ENCODE peak calls at places on chromosome 3, in six cellular contexts. One of them, this sample, is unnamed.
A peak's percentile ranks its signal among the peaks of the same experiment; 100 is the strongest.

GRCh38 chr3:107977571-107977970 is 113.3 kb downstream of the CD47 start:
- DNase-seq in spleen: no peak
- DNase-seq in adrenal gland: no peak
- DNase-seq in H54: no peak
- DNase-seq in uterus: no peak
- DNase-seq in HepG2: no peak
- DNase-seq in this sample: no peak

GRCh38 chr3:102224171-102224570 is 210.6 kb upstream of the ZPLD1 start:
- DNase-seq in spleen: no peak
- DNase-seq in adrenal gland: no peak
- DNase-seq in H54: no peak
- DNase-seq in uterus: peak; percentile 23
- DNase-seq in HepG2: peak; percentile 12
- DNase-seq in this sample: peak; percentile 22

GRCh38 chr3:63353383-63353782 is 75.3 kb downstream of the SYNPR start:
- DNase-seq in spleen: no peak
- DNase-seq in adrenal gland: peak; percentile 40
- DNase-seq in H54: no peak
- DNase-seq in uterus: no peak
- DNase-seq in HepG2: no peak
- DNase-seq in this sample: no peak

GRCh38 chr3:136366289-136366688 is 116.1 kb downstream of the PCCB start:
- DNase-seq in spleen: no peak
- DNase-seq in adrenal gland: no peak
- DNase-seq in H54: no peak
- DNase-seq in uterus: no peak
- DNase-seq in HepG2: no peak
- DNase-seq in this sample: no peak

GRCh38 chr3:146817705-146818104 is 212.6 kb upstream of the PLSCR5 start:
- DNase-seq in spleen: no peak
- DNase-seq in adrenal gland: no peak
- DNase-seq in H54: no peak
- DNase-seq in uterus: no peak
- DNase-seq in HepG2: no peak
- DNase-seq in this sample: peak; percentile 5

GRCh38 chr3:104909188-104909587 is 457.5 kb upstream of the ALCAM start:
- DNase-seq in spleen: no peak
- DNase-seq in adrenal gland: no peak
- DNase-seq in H54: no peak
- DNase-seq in uterus: no peak
- DNase-seq in HepG2: no peak
- DNase-seq in this sample: no peak

GRCh38 chr3:45441570-45442313 is 53.4 kb downstream of the LARS2 start:
- DNase-seq in spleen: no peak
- DNase-seq in adrenal gland: no peak
- DNase-seq in H54: no peak
- DNase-seq in uterus: no peak
- DNase-seq in HepG2: no peak
- DNase-seq in this sample: no peak

GRCh38 chr3:142866841-142867631 is 21.8 kb downstream of the PCOLCE2 start:
- DNase-seq in spleen: no peak
- DNase-seq in adrenal gland: no peak
- DNase-seq in H54: no peak
- DNase-seq in uterus: no peak
- DNase-seq in HepG2: no peak
- DNase-seq in this sample: peak; percentile 57

GRCh38 chr3:44117736-44118135 is 124.0 kb upstream of the TOPAZ1 start:
- DNase-seq in spleen: no peak
- DNase-seq in adrenal gland: no peak
- DNase-seq in H54: no peak
- DNase-seq in uterus: no peak
- DNase-seq in HepG2: no peak
- DNase-seq in this sample: no peak

GRCh38 chr3:144771401-144771870 is 799.8 kb downstream of the DIPK2A start:
- DNase-seq in spleen: no peak
- DNase-seq in adrenal gland: no peak
- DNase-seq in H54: no peak
- DNase-seq in uterus: no peak
- DNase-seq in HepG2: no peak
- DNase-seq in this sample: no peak

GRCh38 chr3:5188419-5189405 is 1.2 kb downstream of the EDEM1 start:
- DNase-seq in spleen: peak; percentile 81
- DNase-seq in adrenal gland: peak; percentile 47
- DNase-seq in H54: no peak
- DNase-seq in uterus: no peak
- DNase-seq in HepG2: peak; percentile 68
- DNase-seq in this sample: peak; percentile 72

GRCh38 chr3:55623786-55624185 is 136.7 kb upstream of the WNT5A start:
- DNase-seq in spleen: no peak
- DNase-seq in adrenal gland: no peak
- DNase-seq in H54: no peak
- DNase-seq in uterus: no peak
- DNase-seq in HepG2: no peak
- DNase-seq in this sample: no peak

GRCh38 chr3:111903067-111903511 is 44.0 kb downstream of the PHLDB2 start:
- DNase-seq in spleen: no peak
- DNase-seq in adrenal gland: no peak
- DNase-seq in H54: peak; percentile 30
- DNase-seq in uterus: no peak
- DNase-seq in HepG2: no peak
- DNase-seq in this sample: no peak

GRCh38 chr3:114850913-114851312 is 296.2 kb downstream of the ZBTB20 start:
- DNase-seq in spleen: no peak
- DNase-seq in adrenal gland: no peak
- DNase-seq in H54: peak; percentile 5
- DNase-seq in uterus: no peak
- DNase-seq in HepG2: no peak
- DNase-seq in this sample: peak; percentile 1

GRCh38 chr3:113096158-113096893 is 105.5 kb downstream of the GTPBP8 start:
- DNase-seq in spleen: no peak
- DNase-seq in adrenal gland: no peak
- DNase-seq in H54: no peak
- DNase-seq in uterus: no peak
- DNase-seq in HepG2: no peak
- DNase-seq in this sample: no peak

GRCh38 chr3:141076821-141077571 is 25.8 kb downstream of the SPSB4 start:
- DNase-seq in spleen: peak; percentile 83
- DNase-seq in adrenal gland: peak; percentile 34
- DNase-seq in H54: no peak
- DNase-seq in uterus: peak; percentile 67
- DNase-seq in HepG2: no peak
- DNase-seq in this sample: no peak

GRCh38 chr3:160644491-160644890 is 32.5 kb upstream of the ARL14 start:
- DNase-seq in spleen: no peak
- DNase-seq in adrenal gland: no peak
- DNase-seq in H54: no peak
- DNase-seq in uterus: no peak
- DNase-seq in HepG2: no peak
- DNase-seq in this sample: no peak

GRCh38 chr3:53589201-53589600 is 94.8 kb downstream of the CACNA1D start:
- DNase-seq in spleen: no peak
- DNase-seq in adrenal gland: peak; percentile 42
- DNase-seq in H54: no peak
- DNase-seq in uterus: no peak
- DNase-seq in HepG2: no peak
- DNase-seq in this sample: no peak

GRCh38 chr3:152458725-152459515 is 190.2 kb downstream of the MBNL1 start:
- DNase-seq in spleen: no peak
- DNase-seq in adrenal gland: no peak
- DNase-seq in H54: no peak
- DNase-seq in uterus: no peak
- DNase-seq in HepG2: no peak
- DNase-seq in this sample: peak; percentile 57

GRCh38 chr3:69199942-69200341 is 77.5 kb upstream of the LMOD3 start:
- DNase-seq in spleen: no peak
- DNase-seq in adrenal gland: no peak
- DNase-seq in H54: no peak
- DNase-seq in uterus: no peak
- DNase-seq in HepG2: no peak
- DNase-seq in this sample: no peak

GRCh38 chr3:177300039-177300833 is 103.0 kb upstream of the TBL1XR1 start:
- DNase-seq in spleen: no peak
- DNase-seq in adrenal gland: no peak
- DNase-seq in H54: no peak
- DNase-seq in uterus: no peak
- DNase-seq in HepG2: peak; percentile 49
- DNase-seq in this sample: no peak

GRCh38 chr3:59783468-59783988 is 733.7 kb upstream of the CFAP20DC start:
- DNase-seq in spleen: no peak
- DNase-seq in adrenal gland: no peak
- DNase-seq in H54: no peak
- DNase-seq in uterus: no peak
- DNase-seq in HepG2: no peak
- DNase-seq in this sample: no peak

GRCh38 chr3:113070226-113071220 is 79.7 kb downstream of the GTPBP8 start:
- DNase-seq in spleen: no peak
- DNase-seq in adrenal gland: no peak
- DNase-seq in H54: no peak
- DNase-seq in uterus: no peak
- DNase-seq in HepG2: peak; percentile 12
- DNase-seq in this sample: no peak

GRCh38 chr3:11288021-11288491 is 15.9 kb downstream of the ATG7 start:
- DNase-seq in spleen: no peak
- DNase-seq in adrenal gland: no peak
- DNase-seq in H54: no peak
- DNase-seq in uterus: no peak
- DNase-seq in HepG2: no peak
- DNase-seq in this sample: no peak

GRCh38 chr3:143171656-143172055 is 52.1 kb downstream of the CHST2 start:
- DNase-seq in spleen: no peak
- DNase-seq in adrenal gland: no peak
- DNase-seq in H54: no peak
- DNase-seq in uterus: no peak
- DNase-seq in HepG2: no peak
- DNase-seq in this sample: no peak

GRCh38 chr3:72721696-72722381 is 126.4 kb downstream of the SHQ1 start:
- DNase-seq in spleen: no peak
- DNase-seq in adrenal gland: no peak
- DNase-seq in H54: no peak
- DNase-seq in uterus: no peak
- DNase-seq in HepG2: no peak
- DNase-seq in this sample: no peak

GRCh38 chr3:138361193-138361525 is 12.8 kb downstream of the MRAS start:
- DNase-seq in spleen: no peak
- DNase-seq in adrenal gland: no peak
- DNase-seq in H54: no peak
- DNase-seq in uterus: no peak
- DNase-seq in HepG2: no peak
- DNase-seq in this sample: no peak

GRCh38 chr3:49257187-49257586 is 19.8 kb downstream of the C3orf62 start:
- DNase-seq in spleen: no peak
- DNase-seq in adrenal gland: peak; percentile 68
- DNase-seq in H54: no peak
- DNase-seq in uterus: no peak
- DNase-seq in HepG2: no peak
- DNase-seq in this sample: no peak

GRCh38 chr3:49255112-49255511 is 21.9 kb downstream of the C3orf62 start:
- DNase-seq in spleen: no peak
- DNase-seq in adrenal gland: no peak
- DNase-seq in H54: no peak
- DNase-seq in uterus: no peak
- DNase-seq in HepG2: no peak
- DNase-seq in this sample: no peak

GRCh38 chr3:49253512-49253911 is 23.5 kb downstream of the C3orf62 start:
- DNase-seq in spleen: no peak
- DNase-seq in adrenal gland: no peak
- DNase-seq in H54: no peak
- DNase-seq in uterus: no peak
- DNase-seq in HepG2: no peak
- DNase-seq in this sample: no peak

GRCh38 chr3:49255686-49256085 is 21.3 kb downstream of the C3orf62 start:
- DNase-seq in spleen: no peak
- DNase-seq in adrenal gland: no peak
- DNase-seq in H54: no peak
- DNase-seq in uterus: peak; percentile 8
- DNase-seq in HepG2: no peak
- DNase-seq in this sample: no peak

GRCh38 chr3:49256152-49256551 is 20.9 kb downstream of the C3orf62 start:
- DNase-seq in spleen: no peak
- DNase-seq in adrenal gland: no peak
- DNase-seq in H54: no peak
- DNase-seq in uterus: no peak
- DNase-seq in HepG2: no peak
- DNase-seq in this sample: no peak
- TF ChIP-seq POLR2A in spleen: no peak
- TF ChIP-seq POLR2A in adrenal gland: no peak
- TF ChIP-seq POLR2A in H54: no peak
- TF ChIP-seq POLR2A in uterus: no peak
- TF ChIP-seq POLR2A in HepG2: no peak
- TF ChIP-seq POLR2A in this sample: no peak

GRCh38 chr3:157119369-157119951 is 40.5 kb downstream of the CCNL1 start:
- DNase-seq in spleen: no peak
- DNase-seq in adrenal gland: no peak
- DNase-seq in H54: no peak
- DNase-seq in uterus: no peak
- DNase-seq in HepG2: peak; percentile 35
- DNase-seq in this sample: peak; percentile 38
- TF ChIP-seq POLR2A in spleen: no peak
- TF ChIP-seq POLR2A in adrenal gland: no peak
- TF ChIP-seq POLR2A in H54: no peak
- TF ChIP-seq POLR2A in uterus: no peak
- TF ChIP-seq POLR2A in HepG2: no peak
- TF ChIP-seq POLR2A in this sample: no peak

DNA sequence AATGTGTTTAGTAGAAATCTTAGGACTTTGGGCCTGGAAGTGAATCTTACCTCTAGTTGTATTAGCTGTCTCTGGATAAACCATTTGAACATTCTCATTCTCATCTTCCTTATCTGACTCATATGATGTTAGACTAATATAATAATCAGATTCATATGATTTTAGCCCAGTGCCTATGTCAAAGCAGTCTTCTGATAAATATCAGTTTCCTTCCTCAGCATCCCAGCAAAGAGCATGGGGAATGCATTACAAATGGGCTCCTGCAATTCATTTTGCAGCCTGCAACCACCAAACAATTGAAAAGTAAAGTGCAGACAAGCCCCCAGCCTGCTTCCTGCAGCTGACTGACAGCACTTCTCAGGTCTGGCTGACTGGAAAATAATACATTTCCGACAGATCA is 78.2 kb upstream of the STAC start:
- DNase-seq in spleen: no peak
- DNase-seq in adrenal gland: no peak
- DNase-seq in H54: no peak
- DNase-seq in uterus: no peak
- DNase-seq in HepG2: no peak
- DNase-seq in this sample: no peak
- TF ChIP-seq POLR2A in spleen: no peak
- TF ChIP-seq POLR2A in adrenal gland: no peak
- TF ChIP-seq POLR2A in H54: no peak
- TF ChIP-seq POLR2A in uterus: no peak
- TF ChIP-seq POLR2A in HepG2: no peak
- TF ChIP-seq POLR2A in this sample: no peak

GRCh38 chr3:15601399-15602145 is at the start of the genes BTD and HACL1:
- DNase-seq in spleen: peak; percentile 99
- DNase-seq in adrenal gland: peak; percentile 98
- DNase-seq in H54: peak; percentile 79
- DNase-seq in uterus: peak; percentile 99
- DNase-seq in HepG2: peak; percentile 99
- DNase-seq in this sample: no peak
- TF ChIP-seq POLR2A in spleen: peak; percentile 80
- TF ChIP-seq POLR2A in adrenal gland: peak; percentile 82
- TF ChIP-seq POLR2A in H54: peak; percentile 89
- TF ChIP-seq POLR2A in uterus: peak; percentile 76
- TF ChIP-seq POLR2A in HepG2: peak; percentile 93
- TF ChIP-seq POLR2A in this sample: peak; percentile 96

This sample was measured in erythroblast.